ENCODE peak calls at places on chromosomes 4 and X, in seven cellular contexts. Y, K, M, J, R, N and G are unnamed samples.

GRCh38 chr4:139738846-139739613 is 73.4 kb downstream of the MGST2 start:
- DNase-seq in Y (no peak), K (no peak), M (no peak), J (no peak), R (no peak), N (no peak), G (no peak)

GRCh38 chrX:7891928-7892327 is 35.3 kb downstream of the PNPLA4 start:
- DNase-seq in Y (no peak), K (no peak), M (no peak), J (no peak), R (no peak), N (no peak), G (no peak)

GRCh38 chr4:138741366-138741765 is 274.2 kb upstream of the NOCT start:
- DNase-seq in Y (no peak), K (no peak), M (no peak), J (no peak), R (no peak), N (no peak), G (no peak)

GRCh38 chr4:182324282-182324681 is 81.1 kb downstream of the TENM3 start:
- DNase-seq in Y (no peak), K (no peak), M (no peak), J (no peak), R (no peak), N (no peak), G (no peak)

GRCh38 chr4:53477038-53477565 is 99.7 kb downstream of the FIP1L1 start:
- DNase-seq in Y (no peak), K (no peak), M (no peak), J (no peak), R (no peak), N (no peak), G (no peak)

GRCh38 chrX:2342281-2342688 is 158.5 kb downstream of the DHRSX start:
- DNase-seq in Y (no peak), K (no peak), M (no peak), J (no peak), R (no peak), N (no peak), G (no peak)

GRCh38 chrX:18491601-18492000 is 66.2 kb downstream of the CDKL5 start:
- DNase-seq in Y (no peak), K (no peak), M (no peak), J (no peak), R (no peak), N (no peak), G (no peak)

GRCh38 chr4:142858965-142859364 is 12.9 kb upstream of the INPP4B start:
- DNase-seq in Y (no peak), K (no peak), M (no peak), J (no peak), R (no peak), N (no peak), G (no peak)

GRCh38 chr4:176838611-176839411 is 46.1 kb upstream of the VEGFC start:
- DNase-seq in Y (no peak), K (peak; percentile 3), M (peak; percentile 97), J (no peak), R (no peak), N (no peak), G (no peak)

GRCh38 chrX:727738-728621 is 97.4 kb downstream of the SHOX start:
- DNase-seq in Y (no peak), K (peak; percentile 22), M (no peak), J (peak; percentile 33), R (no peak), N (no peak), G (no peak)

GRCh38 chrX:150254909-150255308 is 108.2 kb upstream of the MAMLD1 start:
- DNase-seq in Y (no peak), K (no peak), M (no peak), J (no peak), R (no peak), N (no peak), G (no peak)

GRCh38 chrX:16205840-16206239 is 38.6 kb downstream of the MAGEB17 start:
- DNase-seq in Y (no peak), K (no peak), M (peak; percentile 27), J (no peak), R (no peak), N (no peak), G (no peak)